ENCODE peak calls at places on chromosomes 5 and 9, in four cellular contexts. One of them, this sample, is unnamed.

GRCh38 chr5:149608936-149609502 is 27.7 kb downstream of the ARHGEF37 start:
- DNase-seq in GM13976: no peak
- DNase-seq in esophagus squamous epithelium: no peak
- DNase-seq in chondrocyte: no peak
- DNase-seq in this sample: no peak

GRCh38 chr9:3920586-3921582 is 379.0 kb downstream of the GLIS3 start:
- DNase-seq in chondrocyte: no peak
- DNase-seq in esophagus squamous epithelium: no peak
- DNase-seq in GM13976: no peak
- DNase-seq in this sample: no peak

GRCh38 chr5:137072376-137073174 is 426.6 kb downstream of the SPOCK1 start:
- DNase-seq in esophagus squamous epithelium: no peak
- DNase-seq in chondrocyte: no peak
- DNase-seq in GM13976: no peak
- DNase-seq in this sample: no peak

GRCh38 chr5:149452665-149453617 is 73.8 kb upstream of the IL17B start:
- DNase-seq in esophagus squamous epithelium: no peak
- DNase-seq in GM13976: no peak
- DNase-seq in chondrocyte: no peak
- DNase-seq in this sample: no peak

GRCh38 chr5:2752875-2753435 is 1.5 kb upstream of the IRX2 start:
- DNase-seq in GM13976: no peak
- DNase-seq in chondrocyte: no peak
- DNase-seq in esophagus squamous epithelium: no peak
- DNase-seq in this sample: no peak

GRCh38 chr9:129667850-129668249 is 2.4 kb downstream of the PRRX2 start:
- DNase-seq in esophagus squamous epithelium: no peak
- DNase-seq in chondrocyte: peak
- DNase-seq in GM13976: no peak
- DNase-seq in this sample: no peak

GRCh38 chr5:110945874-110946436 is 125.6 kb upstream of the TSLP start:
- DNase-seq in esophagus squamous epithelium: no peak
- DNase-seq in GM13976: no peak
- DNase-seq in chondrocyte: no peak
- DNase-seq in this sample: no peak

GRCh38 chr9:137441289-137441934 is at the start of gene ENTPD8:
- DNase-seq in chondrocyte: peak
- DNase-seq in GM13976: peak
- DNase-seq in esophagus squamous epithelium: no peak
- DNase-seq in this sample: no peak

GRCh38 chr5:136703706-136704105 is 338.4 kb upstream of the TRPC7 start:
- DNase-seq in GM13976: no peak
- DNase-seq in esophagus squamous epithelium: no peak
- DNase-seq in chondrocyte: no peak
- DNase-seq in this sample: no peak

GRCh38 chr9:104869801-104870200 is 58.2 kb downstream of the ABCA1 start:
- DNase-seq in chondrocyte: no peak
- DNase-seq in esophagus squamous epithelium: no peak
- DNase-seq in GM13976: no peak
- DNase-seq in this sample: no peak

GRCh38 chr9:80792721-80793120 is 896.6 kb downstream of the TLE1 start:
- DNase-seq in chondrocyte: no peak
- DNase-seq in GM13976: no peak
- DNase-seq in esophagus squamous epithelium: no peak
- DNase-seq in this sample: no peak

GRCh38 chr9:21434202-21435014 is 5.8 kb upstream of the IFNA1 start:
- DNase-seq in chondrocyte: no peak
- DNase-seq in GM13976: peak
- DNase-seq in esophagus squamous epithelium: no peak
- DNase-seq in this sample: peak

GRCh38 chr5:130939059-130939458 is 226.0 kb downstream of the HINT1 start:
- DNase-seq in GM13976: no peak
- DNase-seq in chondrocyte: no peak
- DNase-seq in esophagus squamous epithelium: no peak
- DNase-seq in this sample: no peak

GRCh38 chr5:17343675-17344074 is 126.2 kb downstream of the BASP1 start:
- DNase-seq in chondrocyte: no peak
- DNase-seq in GM13976: peak
- DNase-seq in esophagus squamous epithelium: no peak
- DNase-seq in this sample: no peak

GRCh38 chr5:136025900-136026299 is 2.9 kb upstream of the TGFBI start:
- DNase-seq in chondrocyte: no peak
- DNase-seq in GM13976: no peak
- DNase-seq in esophagus squamous epithelium: no peak
- DNase-seq in this sample: no peak

GRCh38 chr9:134617246-134617645 is 24.4 kb upstream of the COL5A1 start:
- DNase-seq in chondrocyte: no peak
- DNase-seq in GM13976: no peak
- DNase-seq in esophagus squamous epithelium: no peak
- DNase-seq in this sample: no peak

GRCh38 chr5:75468593-75468992 is 42.8 kb downstream of the CERT1 start:
- DNase-seq in GM13976: no peak
- DNase-seq in chondrocyte: no peak
- DNase-seq in esophagus squamous epithelium: no peak
- DNase-seq in this sample: no peak

GRCh38 chr5:168579987-168580508 is 880 bp upstream of the PANK3 start:
- DNase-seq in GM13976: no peak
- DNase-seq in esophagus squamous epithelium: no peak
- DNase-seq in chondrocyte: no peak
- DNase-seq in this sample: no peak

GRCh38 chr5:62569466-62569865 is 9.2 kb upstream of the LRRC70 start:
- DNase-seq in esophagus squamous epithelium: no peak
- DNase-seq in chondrocyte: no peak
- DNase-seq in GM13976: no peak
- DNase-seq in this sample: no peak

GRCh38 chr5:60727032-60727431 is 27.1 kb upstream of the DEPDC1B start:
- DNase-seq in GM13976: no peak
- DNase-seq in chondrocyte: no peak
- DNase-seq in esophagus squamous epithelium: no peak
- DNase-seq in this sample: no peak

GRCh38 chr5:61330879-61331406 is 1.1 kb upstream of the ZSWIM6 start:
- DNase-seq in chondrocyte: peak
- DNase-seq in esophagus squamous epithelium: peak
- DNase-seq in GM13976: peak
- DNase-seq in this sample: peak

GRCh38 chr9:34989946-34990635 is 546 bp downstream of the DNAJB5 start:
- DNase-seq in GM13976: peak
- DNase-seq in chondrocyte: no peak
- DNase-seq in esophagus squamous epithelium: no peak
- DNase-seq in this sample: peak

GRCh38 chr9:95509851-95510529 is 6.8 kb downstream of the PTCH1 start:
- DNase-seq in GM13976: no peak
- DNase-seq in chondrocyte: no peak
- DNase-seq in esophagus squamous epithelium: no peak
- DNase-seq in this sample: peak

GRCh38 chr5:176768174-176768970 is 42.0 kb upstream of the UNC5A start:
- DNase-seq in chondrocyte: peak
- DNase-seq in GM13976: peak
- DNase-seq in esophagus squamous epithelium: no peak
- DNase-seq in this sample: no peak

GRCh38 chr5:38913714-38914113 is 67.9 kb downstream of the OSMR start:
- DNase-seq in chondrocyte: no peak
- DNase-seq in esophagus squamous epithelium: no peak
- DNase-seq in GM13976: no peak
- DNase-seq in this sample: no peak

GRCh38 chr9:19023078-19023477 is 9.9 kb downstream of the SAXO1 start:
- DNase-seq in chondrocyte: no peak
- DNase-seq in GM13976: no peak
- DNase-seq in esophagus squamous epithelium: no peak
- DNase-seq in this sample: no peak

GRCh38 chr5:109611505-109611904 is 78.2 kb upstream of the MAN2A1 start:
- DNase-seq in esophagus squamous epithelium: no peak
- DNase-seq in GM13976: no peak
- DNase-seq in chondrocyte: no peak
- DNase-seq in this sample: no peak

GRCh38 chr9:88979021-88979420 is 12.2 kb upstream of the S1PR3 start:
- DNase-seq in chondrocyte: no peak
- DNase-seq in GM13976: no peak
- DNase-seq in esophagus squamous epithelium: no peak
- DNase-seq in this sample: no peak

GRCh38 chr5:117568622-117569021 is 994.0 kb upstream of the SEMA6A start:
- DNase-seq in esophagus squamous epithelium: no peak
- DNase-seq in GM13976: no peak
- DNase-seq in chondrocyte: no peak
- DNase-seq in this sample: no peak

GRCh38 chr9:132630116-132630515 is 39.7 kb downstream of the DDX31 start:
- DNase-seq in esophagus squamous epithelium: no peak
- DNase-seq in GM13976: no peak
- DNase-seq in chondrocyte: no peak
- DNase-seq in this sample: no peak

GRCh38 chr5:15933481-15934207 is 245.9 kb downstream of the MARCHF11 start:
- DNase-seq in GM13976: no peak
- DNase-seq in esophagus squamous epithelium: no peak
- DNase-seq in chondrocyte: no peak
- DNase-seq in this sample: no peak

GRCh38 chr5:39420482-39421145 is 4.2 kb downstream of the DAB2 start:
- DNase-seq in esophagus squamous epithelium: no peak
- DNase-seq in chondrocyte: no peak
- DNase-seq in GM13976: no peak
- DNase-seq in this sample: no peak

GRCh38 chr9:133510926-133511505 is 13.7 kb downstream of the MYMK start:
- DNase-seq in GM13976: no peak
- DNase-seq in esophagus squamous epithelium: no peak
- DNase-seq in chondrocyte: no peak
- DNase-seq in this sample: no peak

GRCh38 chr5:12911156-12911555 is 1006.9 kb upstream of the CTNND2 start:
- DNase-seq in GM13976: no peak
- DNase-seq in esophagus squamous epithelium: no peak
- DNase-seq in chondrocyte: no peak
- DNase-seq in this sample: no peak

GRCh38 chr5:91302335-91302734 is 80.8 kb downstream of the ARRDC3 start:
- DNase-seq in esophagus squamous epithelium: no peak
- DNase-seq in chondrocyte: no peak
- DNase-seq in GM13976: no peak
- DNase-seq in this sample: no peak

GRCh38 chr5:116738270-116738947 is 163.8 kb upstream of the SEMA6A start:
- DNase-seq in chondrocyte: no peak
- DNase-seq in GM13976: no peak
- DNase-seq in esophagus squamous epithelium: no peak
- DNase-seq in this sample: no peak

GRCh38 chr5:90000351-90000750 is 409.2 kb downstream of the CETN3 start:
- DNase-seq in chondrocyte: no peak
- DNase-seq in esophagus squamous epithelium: no peak
- DNase-seq in GM13976: no peak
- DNase-seq in this sample: peak

GRCh38 chr5:151319334-151319733 is 15.8 kb upstream of the SLC36A3 start:
- DNase-seq in GM13976: peak
- DNase-seq in esophagus squamous epithelium: no peak
- DNase-seq in chondrocyte: no peak
- DNase-seq in this sample: no peak

GRCh38 chr9:120393386-120394057 is 186.4 kb downstream of the CDK5RAP2 start:
- DNase-seq in GM13976: no peak
- DNase-seq in esophagus squamous epithelium: no peak
- DNase-seq in chondrocyte: no peak
- DNase-seq in this sample: peak
- TF ChIP-seq CTCF in GM13976: no peak
- TF ChIP-seq CTCF in esophagus squamous epithelium: no peak
- TF ChIP-seq CTCF in chondrocyte: peak
- TF ChIP-seq CTCF in this sample: no peak

GRCh38 chr9:85515021-85515420 is 226.7 kb downstream of the AGTPBP1 start:
- DNase-seq in esophagus squamous epithelium: no peak
- DNase-seq in GM13976: no peak
- DNase-seq in chondrocyte: no peak
- DNase-seq in this sample: no peak
- TF ChIP-seq CTCF in esophagus squamous epithelium: no peak
- TF ChIP-seq CTCF in GM13976: no peak
- TF ChIP-seq CTCF in chondrocyte: no peak
- TF ChIP-seq CTCF in this sample: no peak

DNA sequence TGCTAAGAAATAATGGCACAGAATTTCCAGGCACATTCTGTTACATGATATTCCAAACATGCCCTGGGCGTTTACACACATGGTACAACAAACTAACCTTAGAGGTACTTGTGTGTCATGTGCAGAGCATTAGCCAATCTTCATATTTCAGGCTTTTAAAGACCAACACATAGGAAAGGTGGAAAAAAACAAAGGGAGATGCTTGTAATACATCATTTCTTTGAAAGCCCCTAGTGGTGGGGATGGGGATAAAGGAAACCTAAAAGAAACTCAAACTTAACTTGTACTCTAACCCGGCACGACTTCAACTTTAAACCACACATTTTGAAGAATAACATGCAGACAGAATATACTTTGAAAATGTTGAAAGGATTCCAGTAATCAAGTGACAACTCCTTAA is 133.6 kb downstream of the PTPRD start:
- DNase-seq in chondrocyte: no peak
- DNase-seq in GM13976: no peak
- DNase-seq in esophagus squamous epithelium: no peak
- DNase-seq in this sample: no peak
- TF ChIP-seq CTCF in chondrocyte: peak
- TF ChIP-seq CTCF in GM13976: no peak
- TF ChIP-seq CTCF in esophagus squamous epithelium: no peak
- TF ChIP-seq CTCF in this sample: peak

GRCh38 chr9:6199596-6199995 is 16.0 kb upstream of the IL33 start:
- DNase-seq in esophagus squamous epithelium: no peak
- DNase-seq in chondrocyte: no peak
- DNase-seq in GM13976: no peak
- DNase-seq in this sample: no peak

GRCh38 chr9:6198251-6198650 is 17.4 kb upstream of the IL33 start:
- DNase-seq in GM13976: no peak
- DNase-seq in esophagus squamous epithelium: no peak
- DNase-seq in chondrocyte: no peak
- DNase-seq in this sample: no peak

GRCh38 chr9:6194934-6195333 is 20.7 kb upstream of the IL33 start:
- DNase-seq in chondrocyte: no peak
- DNase-seq in GM13976: no peak
- DNase-seq in esophagus squamous epithelium: no peak
- DNase-seq in this sample: peak

GRCh38 chr9:6195714-6196360 is 19.8 kb upstream of the IL33 start:
- DNase-seq in GM13976: no peak
- DNase-seq in chondrocyte: no peak
- DNase-seq in esophagus squamous epithelium: no peak
- DNase-seq in this sample: no peak

GRCh38 chr9:6197330-6197729 is 18.3 kb upstream of the IL33 start:
- DNase-seq in chondrocyte: no peak
- DNase-seq in esophagus squamous epithelium: no peak
- DNase-seq in GM13976: peak
- DNase-seq in this sample: no peak
- TF ChIP-seq CTCF in chondrocyte: peak
- TF ChIP-seq CTCF in esophagus squamous epithelium: peak
- TF ChIP-seq CTCF in GM13976: no peak
- TF ChIP-seq CTCF in this sample: no peak